ENCODE peak calls at places on chromosomes 1 and 21, in nine cellular contexts. One of them, this sample, is unnamed.

GRCh38 chr1:206557636-206558473 is 50.5 kb downstream of the RASSF5 start:
- DNase-seq in HL-60: peak
- DNase-seq in CD4-positive, alpha-beta T cell: peak
- DNase-seq in breast epithelium: no peak
- DNase-seq in left ventricle myocardium inferior: no peak
- DNase-seq in cardiac fibroblast: no peak
- DNase-seq in GM10248: no peak
- DNase-seq in ovary: no peak
- DNase-seq in transverse colon: no peak
- DNase-seq in this sample: peak

GRCh38 chr1:26664802-26665201 is 31.0 kb upstream of the ARID1A start:
- DNase-seq in HL-60: no peak
- DNase-seq in CD4-positive, alpha-beta T cell: no peak
- DNase-seq in breast epithelium: no peak
- DNase-seq in left ventricle myocardium inferior: no peak
- DNase-seq in cardiac fibroblast: no peak
- DNase-seq in GM10248: no peak
- DNase-seq in ovary: no peak
- DNase-seq in transverse colon: no peak
- DNase-seq in this sample: no peak

GRCh38 chr1:103160281-103160680 is 52.0 kb upstream of the COL11A1 start:
- DNase-seq in HL-60: peak
- DNase-seq in CD4-positive, alpha-beta T cell: no peak
- DNase-seq in breast epithelium: no peak
- DNase-seq in left ventricle myocardium inferior: no peak
- DNase-seq in cardiac fibroblast: no peak
- DNase-seq in GM10248: no peak
- DNase-seq in ovary: no peak
- DNase-seq in transverse colon: no peak
- DNase-seq in this sample: no peak

GRCh38 chr1:88801575-88802208 is 89.7 kb downstream of the GTF2B start:
- DNase-seq in HL-60: peak
- DNase-seq in CD4-positive, alpha-beta T cell: no peak
- DNase-seq in breast epithelium: no peak
- DNase-seq in left ventricle myocardium inferior: no peak
- DNase-seq in cardiac fibroblast: peak
- DNase-seq in GM10248: no peak
- DNase-seq in ovary: no peak
- DNase-seq in transverse colon: no peak
- DNase-seq in this sample: no peak

GRCh38 chr1:188476606-188477005 is 1647.9 kb downstream of the PLA2G4A start:
- DNase-seq in HL-60: no peak
- DNase-seq in CD4-positive, alpha-beta T cell: no peak
- DNase-seq in breast epithelium: no peak
- DNase-seq in left ventricle myocardium inferior: no peak
- DNase-seq in cardiac fibroblast: no peak
- DNase-seq in GM10248: no peak
- DNase-seq in ovary: no peak
- DNase-seq in transverse colon: no peak
- DNase-seq in this sample: no peak

GRCh38 chr1:3695326-3696217 is 43.3 kb downstream of the TP73 start:
- DNase-seq in HL-60: peak
- DNase-seq in CD4-positive, alpha-beta T cell: no peak
- DNase-seq in breast epithelium: no peak
- DNase-seq in left ventricle myocardium inferior: peak
- DNase-seq in cardiac fibroblast: peak
- DNase-seq in GM10248: peak
- DNase-seq in ovary: peak
- DNase-seq in transverse colon: peak
- DNase-seq in this sample: peak

GRCh38 chr1:12153181-12153785 is 13.5 kb upstream of the TNFRSF1B start:
- DNase-seq in HL-60: peak
- DNase-seq in CD4-positive, alpha-beta T cell: no peak
- DNase-seq in breast epithelium: no peak
- DNase-seq in left ventricle myocardium inferior: no peak
- DNase-seq in cardiac fibroblast: peak
- DNase-seq in GM10248: peak
- DNase-seq in ovary: no peak
- DNase-seq in transverse colon: peak
- DNase-seq in this sample: no peak

GRCh38 chr1:180956028-180956640 is 43.4 kb downstream of the KIAA1614 start:
- DNase-seq in HL-60: no peak
- DNase-seq in CD4-positive, alpha-beta T cell: no peak
- DNase-seq in breast epithelium: no peak
- DNase-seq in left ventricle myocardium inferior: no peak
- DNase-seq in cardiac fibroblast: no peak
- DNase-seq in GM10248: no peak
- DNase-seq in ovary: no peak
- DNase-seq in transverse colon: no peak
- DNase-seq in this sample: no peak

GRCh38 chr1:183734600-183735036 is 70.3 kb upstream of the RGL1 start:
- DNase-seq in HL-60: no peak
- DNase-seq in CD4-positive, alpha-beta T cell: no peak
- DNase-seq in breast epithelium: no peak
- DNase-seq in left ventricle myocardium inferior: peak
- DNase-seq in cardiac fibroblast: peak
- DNase-seq in GM10248: no peak
- DNase-seq in ovary: peak
- DNase-seq in transverse colon: no peak
- DNase-seq in this sample: no peak

GRCh38 chr1:108829498-108829916 is 27.4 kb downstream of the AKNAD1 start:
- DNase-seq in HL-60: no peak
- DNase-seq in CD4-positive, alpha-beta T cell: no peak
- DNase-seq in breast epithelium: no peak
- DNase-seq in left ventricle myocardium inferior: no peak
- DNase-seq in cardiac fibroblast: peak
- DNase-seq in GM10248: no peak
- DNase-seq in ovary: no peak
- DNase-seq in transverse colon: no peak
- DNase-seq in this sample: no peak

GRCh38 chr1:36352910-36353878 is 29.7 kb upstream of the EVA1B start:
- DNase-seq in HL-60: no peak
- DNase-seq in CD4-positive, alpha-beta T cell: no peak
- DNase-seq in breast epithelium: no peak
- DNase-seq in left ventricle myocardium inferior: no peak
- DNase-seq in cardiac fibroblast: peak
- DNase-seq in GM10248: no peak
- DNase-seq in ovary: no peak
- DNase-seq in transverse colon: no peak
- DNase-seq in this sample: no peak

GRCh38 chr21:44518684-44519083 is 21.3 kb downstream of the KRTAP10-1 start:
- DNase-seq in HL-60: no peak
- DNase-seq in CD4-positive, alpha-beta T cell: no peak
- DNase-seq in breast epithelium: no peak
- DNase-seq in left ventricle myocardium inferior: no peak
- DNase-seq in cardiac fibroblast: no peak
- DNase-seq in GM10248: no peak
- DNase-seq in ovary: no peak
- DNase-seq in transverse colon: no peak
- DNase-seq in this sample: no peak

GRCh38 chr1:23930270-23930669 is 17.1 kb upstream of the CNR2 start:
- DNase-seq in HL-60: no peak
- DNase-seq in CD4-positive, alpha-beta T cell: no peak
- DNase-seq in breast epithelium: no peak
- DNase-seq in left ventricle myocardium inferior: no peak
- DNase-seq in cardiac fibroblast: no peak
- DNase-seq in GM10248: no peak
- DNase-seq in ovary: no peak
- DNase-seq in transverse colon: no peak
- DNase-seq in this sample: no peak

GRCh38 chr1:11473635-11474034 is 5.3 kb upstream of the DISP3 start:
- DNase-seq in HL-60: no peak
- DNase-seq in CD4-positive, alpha-beta T cell: no peak
- DNase-seq in breast epithelium: no peak
- DNase-seq in left ventricle myocardium inferior: no peak
- DNase-seq in cardiac fibroblast: peak
- DNase-seq in GM10248: no peak
- DNase-seq in ovary: no peak
- DNase-seq in transverse colon: no peak
- DNase-seq in this sample: no peak

GRCh38 chr1:199585392-199585791 is 442.1 kb upstream of the NR5A2 start:
- DNase-seq in HL-60: no peak
- DNase-seq in CD4-positive, alpha-beta T cell: no peak
- DNase-seq in breast epithelium: no peak
- DNase-seq in left ventricle myocardium inferior: no peak
- DNase-seq in cardiac fibroblast: peak
- DNase-seq in GM10248: no peak
- DNase-seq in ovary: no peak
- DNase-seq in transverse colon: no peak
- DNase-seq in this sample: no peak

GRCh38 chr1:63693956-63694607 is 79.7 kb upstream of the ROR1 start:
- DNase-seq in HL-60: peak
- DNase-seq in CD4-positive, alpha-beta T cell: no peak
- DNase-seq in breast epithelium: no peak
- DNase-seq in left ventricle myocardium inferior: no peak
- DNase-seq in cardiac fibroblast: peak
- DNase-seq in GM10248: peak
- DNase-seq in ovary: no peak
- DNase-seq in transverse colon: no peak
- DNase-seq in this sample: peak

GRCh38 chr1:234967121-234967520 is 161.5 kb downstream of the TOMM20 start:
- DNase-seq in HL-60: no peak
- DNase-seq in CD4-positive, alpha-beta T cell: no peak
- DNase-seq in breast epithelium: no peak
- DNase-seq in left ventricle myocardium inferior: no peak
- DNase-seq in cardiac fibroblast: no peak
- DNase-seq in GM10248: no peak
- DNase-seq in ovary: no peak
- DNase-seq in transverse colon: no peak
- DNase-seq in this sample: no peak

GRCh38 chr1:1809489-1809888 is 31.2 kb upstream of the NADK start:
- DNase-seq in HL-60: no peak
- DNase-seq in CD4-positive, alpha-beta T cell: no peak
- DNase-seq in breast epithelium: no peak
- DNase-seq in left ventricle myocardium inferior: no peak
- DNase-seq in cardiac fibroblast: no peak
- DNase-seq in GM10248: no peak
- DNase-seq in ovary: no peak
- DNase-seq in transverse colon: no peak
- DNase-seq in this sample: no peak

GRCh38 chr1:248740876-248741275 is 14.7 kb downstream of the LYPD8 start:
- DNase-seq in HL-60: no peak
- DNase-seq in CD4-positive, alpha-beta T cell: no peak
- DNase-seq in breast epithelium: no peak
- DNase-seq in left ventricle myocardium inferior: no peak
- DNase-seq in cardiac fibroblast: no peak
- DNase-seq in GM10248: no peak
- DNase-seq in ovary: no peak
- DNase-seq in transverse colon: no peak
- DNase-seq in this sample: no peak
- TF ChIP-seq CTCF in HL-60: no peak
- TF ChIP-seq CTCF in CD4-positive, alpha-beta T cell: no peak
- TF ChIP-seq CTCF in breast epithelium: no peak
- TF ChIP-seq CTCF in left ventricle myocardium inferior: no peak
- TF ChIP-seq CTCF in cardiac fibroblast: no peak
- TF ChIP-seq CTCF in GM10248: no peak
- TF ChIP-seq CTCF in ovary: no peak
- TF ChIP-seq CTCF in transverse colon: no peak
- TF ChIP-seq CTCF in this sample: no peak

GRCh38 chr1:91720044-91720443 is 165.9 kb downstream of the TGFBR3 start:
- DNase-seq in HL-60: no peak
- DNase-seq in CD4-positive, alpha-beta T cell: no peak
- DNase-seq in breast epithelium: no peak
- DNase-seq in left ventricle myocardium inferior: no peak
- DNase-seq in cardiac fibroblast: no peak
- DNase-seq in GM10248: no peak
- DNase-seq in ovary: no peak
- DNase-seq in transverse colon: no peak
- DNase-seq in this sample: no peak
- TF ChIP-seq CTCF in HL-60: no peak
- TF ChIP-seq CTCF in CD4-positive, alpha-beta T cell: no peak
- TF ChIP-seq CTCF in breast epithelium: no peak
- TF ChIP-seq CTCF in left ventricle myocardium inferior: no peak
- TF ChIP-seq CTCF in cardiac fibroblast: no peak
- TF ChIP-seq CTCF in GM10248: no peak
- TF ChIP-seq CTCF in ovary: no peak
- TF ChIP-seq CTCF in transverse colon: no peak
- TF ChIP-seq CTCF in this sample: no peak

GRCh38 chr1:121516279-121516967 is 331.6 kb downstream of the SRGAP2C start:
- DNase-seq in HL-60: peak
- DNase-seq in CD4-positive, alpha-beta T cell: peak
- DNase-seq in breast epithelium: no peak
- DNase-seq in left ventricle myocardium inferior: peak
- DNase-seq in cardiac fibroblast: no peak
- DNase-seq in GM10248: no peak
- DNase-seq in ovary: no peak
- DNase-seq in transverse colon: peak
- DNase-seq in this sample: no peak

GRCh38 chr1:121522061-121522759 is 337.4 kb downstream of the SRGAP2C start:
- DNase-seq in HL-60: no peak
- DNase-seq in CD4-positive, alpha-beta T cell: no peak
- DNase-seq in breast epithelium: no peak
- DNase-seq in left ventricle myocardium inferior: no peak
- DNase-seq in cardiac fibroblast: no peak
- DNase-seq in GM10248: no peak
- DNase-seq in ovary: no peak
- DNase-seq in transverse colon: no peak
- DNase-seq in this sample: no peak

GRCh38 chr1:121517586-121518230 is 332.9 kb downstream of the SRGAP2C start:
- DNase-seq in HL-60: no peak
- DNase-seq in CD4-positive, alpha-beta T cell: no peak
- DNase-seq in breast epithelium: no peak
- DNase-seq in left ventricle myocardium inferior: no peak
- DNase-seq in cardiac fibroblast: no peak
- DNase-seq in GM10248: no peak
- DNase-seq in ovary: no peak
- DNase-seq in transverse colon: no peak
- DNase-seq in this sample: no peak

GRCh38 chr1:121518726-121519041 is 333.9 kb downstream of the SRGAP2C start:
- DNase-seq in HL-60: no peak
- DNase-seq in CD4-positive, alpha-beta T cell: no peak
- DNase-seq in breast epithelium: no peak
- DNase-seq in left ventricle myocardium inferior: no peak
- DNase-seq in cardiac fibroblast: no peak
- DNase-seq in GM10248: no peak
- DNase-seq in ovary: no peak
- DNase-seq in transverse colon: no peak
- DNase-seq in this sample: no peak

GRCh38 chr1:121519042-121519755 is 334.4 kb downstream of the SRGAP2C start:
- DNase-seq in HL-60: peak
- DNase-seq in CD4-positive, alpha-beta T cell: peak
- DNase-seq in breast epithelium: no peak
- DNase-seq in left ventricle myocardium inferior: peak
- DNase-seq in cardiac fibroblast: peak
- DNase-seq in GM10248: no peak
- DNase-seq in ovary: peak
- DNase-seq in transverse colon: peak
- DNase-seq in this sample: no peak
- TF ChIP-seq CTCF in HL-60: no peak
- TF ChIP-seq CTCF in CD4-positive, alpha-beta T cell: peak
- TF ChIP-seq CTCF in breast epithelium: no peak
- TF ChIP-seq CTCF in left ventricle myocardium inferior: no peak
- TF ChIP-seq CTCF in cardiac fibroblast: no peak
- TF ChIP-seq CTCF in GM10248: no peak
- TF ChIP-seq CTCF in ovary: no peak
- TF ChIP-seq CTCF in transverse colon: no peak
- TF ChIP-seq CTCF in this sample: no peak

DNA sequence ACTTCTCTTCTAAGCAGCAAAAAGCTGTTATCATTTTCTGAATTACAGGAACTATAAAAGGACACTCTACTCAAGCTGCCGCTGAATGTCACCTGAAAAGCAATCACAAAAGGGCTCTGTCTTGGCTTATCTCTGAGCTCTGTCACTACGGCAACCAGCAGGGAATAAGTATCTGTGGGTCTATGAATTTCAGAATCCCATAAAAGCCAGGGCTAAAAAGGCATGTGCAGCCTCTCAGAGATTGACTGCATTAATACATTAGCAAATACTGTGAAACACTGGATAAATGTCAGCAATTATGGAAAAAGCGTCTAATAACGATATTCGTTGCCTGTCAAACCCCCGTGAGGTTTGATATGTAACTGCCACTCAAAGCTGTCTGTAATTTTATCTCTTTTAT is 210.2 kb upstream of the DMRTA2 start:
- DNase-seq in HL-60: no peak
- DNase-seq in CD4-positive, alpha-beta T cell: no peak
- DNase-seq in breast epithelium: no peak
- DNase-seq in left ventricle myocardium inferior: no peak
- DNase-seq in cardiac fibroblast: no peak
- DNase-seq in GM10248: no peak
- DNase-seq in ovary: no peak
- DNase-seq in transverse colon: no peak
- DNase-seq in this sample: no peak
- TF ChIP-seq CTCF in HL-60: no peak
- TF ChIP-seq CTCF in CD4-positive, alpha-beta T cell: no peak
- TF ChIP-seq CTCF in breast epithelium: no peak
- TF ChIP-seq CTCF in left ventricle myocardium inferior: no peak
- TF ChIP-seq CTCF in cardiac fibroblast: no peak
- TF ChIP-seq CTCF in GM10248: no peak
- TF ChIP-seq CTCF in ovary: no peak
- TF ChIP-seq CTCF in transverse colon: no peak
- TF ChIP-seq CTCF in this sample: no peak

This sample was measured in GM20000.